ENCODE peak calls at places on chromosomes 5 and 9, in seven cellular contexts. E is AG04450; M is neural progenitor cell; D is psoas muscle; L is A549; H is effector memory CD4-positive, alpha-beta T cell; W is GM23248. C is an unnamed sample.

GRCh38 chr5:54624671-54625583 is 107.4 kb downstream of the SNX18 start:
- DNase-seq in H (no peak), E (peak), L (no peak), D (no peak), W (peak), M (no peak), C (no peak)

GRCh38 chr5:178387061-178387855 is 154.7 kb upstream of the PHYKPL start:
- DNase-seq in E (no peak), D (no peak), L (no peak), H (no peak), W (no peak), M (no peak), C (no peak)

GRCh38 chr5:77322406-77322805 is 111.9 kb downstream of the PDE8B start:
- DNase-seq in M (no peak), H (no peak), E (no peak), D (no peak), L (no peak), W (no peak), C (no peak)

GRCh38 chr9:107127608-107128007 is 155.5 kb upstream of the RAD23B start:
- DNase-seq in H (no peak), M (no peak), W (no peak), D (no peak), E (no peak), L (no peak), C (no peak)

GRCh38 chr9:133004091-133005072 is 25.9 kb downstream of the GFI1B start:
- DNase-seq in W (no peak), H (no peak), M (no peak), L (no peak), E (no peak), D (no peak), C (no peak)

GRCh38 chr5:40853632-40854192 is 12.5 kb downstream of the CARD6 start:
- DNase-seq in D (no peak), E (no peak), L (no peak), H (no peak), W (no peak), M (no peak), C (no peak)

GRCh38 chr5:126355940-126356339 is 67.3 kb upstream of the GRAMD2B start:
- DNase-seq in H (no peak), W (no peak), M (no peak), E (no peak), D (no peak), L (no peak), C (no peak)

GRCh38 chr9:131271506-131271931 is 4.8 kb downstream of the FAM78A start:
- DNase-seq in M (no peak), L (no peak), D (peak), E (no peak), H (no peak), W (no peak), C (no peak)

GRCh38 chr5:176621661-176622079 is 8.7 kb downstream of the SNCB start:
- DNase-seq in E (no peak), D (peak), H (no peak), W (no peak), M (no peak), L (no peak), C (no peak)

GRCh38 chr5:88680253-88681132 is 202.5 kb downstream of the MEF2C start:
- DNase-seq in L (peak), D (peak), E (no peak), H (peak), M (peak), W (peak), C (peak)

GRCh38 chr5:53071298-53071697 is 38.3 kb downstream of the MOCS2 start:
- DNase-seq in D (no peak), M (no peak), H (no peak), L (no peak), E (no peak), W (no peak), C (no peak)

GRCh38 chr5:28313543-28314334 is 1275.4 kb upstream of the CDH9 start:
- DNase-seq in W (no peak), H (no peak), L (peak), E (no peak), M (no peak), D (no peak), C (no peak)

GRCh38 chr9:114317665-114318357 is 5.1 kb upstream of the ORM1 start:
- DNase-seq in M (no peak), L (no peak), D (no peak), H (no peak), E (peak), W (peak), C (no peak)

GRCh38 chr5:139640432-139641115 is 7.6 kb upstream of the CXXC5 start:
- DNase-seq in L (no peak), D (peak), E (no peak), W (no peak), H (no peak), M (no peak), C (no peak)

GRCh38 chr9:131651599-131651998 is 88.3 kb downstream of the RAPGEF1 start:
- DNase-seq in H (no peak), L (no peak), D (no peak), W (peak), E (no peak), M (no peak), C (peak)

GRCh38 chr5:669111-669841 is 23.9 kb downstream of the TPPP start:
- DNase-seq in E (no peak), H (peak), M (peak), L (no peak), W (peak), D (peak), C (peak)

GRCh38 chr9:23825700-23826099 is 340 bp downstream of the ELAVL2 start:
- DNase-seq in M (peak), E (no peak), L (no peak), H (no peak), D (no peak), W (peak), C (no peak)

GRCh38 chr5:108797986-108798385 is 50.3 kb downstream of the FER start:
- DNase-seq in E (no peak), H (no peak), M (no peak), D (no peak), L (no peak), W (no peak), C (no peak)

GRCh38 chr5:108798866-108799265 is 51.2 kb downstream of the FER start:
- DNase-seq in H (no peak), M (no peak), L (no peak), D (no peak), W (peak), E (no peak), C (no peak)

GRCh38 chr5:108801776-108802175 is 54.1 kb downstream of the FER start:
- DNase-seq in W (peak), M (no peak), L (peak), E (peak), D (no peak), H (no peak), C (no peak)

GRCh38 chr5:108797396-108797795 is 49.7 kb downstream of the FER start:
- DNase-seq in D (no peak), M (no peak), E (no peak), L (no peak), H (no peak), W (no peak), C (no peak)

GRCh38 chr5:108801301-108801700 is 53.6 kb downstream of the FER start:
- DNase-seq in M (no peak), H (no peak), W (no peak), L (no peak), D (no peak), E (no peak), C (no peak)
- H3K27ac ChIP-seq in M (no peak), H (no peak), W (peak), L (peak), D (no peak), E (peak), C (no peak)

GRCh38 chr9:72913382-72914009 is 39.4 kb downstream of the ALDH1A1 start:
- DNase-seq in H (no peak), L (no peak), E (no peak), D (no peak), M (no peak), W (no peak), C (no peak)
- H3K4me3 ChIP-seq in H (no peak), L (peak), E (no peak), D (no peak), M (no peak), W (no peak), C (no peak)

GRCh38 chr9:86941196-86941595 is 6.1 kb downstream of the GAS1 start:
- DNase-seq in D (no peak), M (peak), H (no peak), W (no peak), L (no peak), E (no peak), C (no peak)

GRCh38 chr9:86943223-86943870 is 4.0 kb downstream of the GAS1 start:
- DNase-seq in H (no peak), L (no peak), D (peak), E (no peak), W (peak), M (no peak), C (no peak)

GRCh38 chr9:86940774-86941173 is 6.5 kb downstream of the GAS1 start:
- DNase-seq in L (no peak), D (no peak), W (no peak), H (no peak), M (peak), E (no peak), C (no peak)

GRCh38 chr9:86943871-86944240 is 3.5 kb downstream of the GAS1 start:
- DNase-seq in H (no peak), M (no peak), E (no peak), L (no peak), W (no peak), D (peak), C (no peak)

DNA sequence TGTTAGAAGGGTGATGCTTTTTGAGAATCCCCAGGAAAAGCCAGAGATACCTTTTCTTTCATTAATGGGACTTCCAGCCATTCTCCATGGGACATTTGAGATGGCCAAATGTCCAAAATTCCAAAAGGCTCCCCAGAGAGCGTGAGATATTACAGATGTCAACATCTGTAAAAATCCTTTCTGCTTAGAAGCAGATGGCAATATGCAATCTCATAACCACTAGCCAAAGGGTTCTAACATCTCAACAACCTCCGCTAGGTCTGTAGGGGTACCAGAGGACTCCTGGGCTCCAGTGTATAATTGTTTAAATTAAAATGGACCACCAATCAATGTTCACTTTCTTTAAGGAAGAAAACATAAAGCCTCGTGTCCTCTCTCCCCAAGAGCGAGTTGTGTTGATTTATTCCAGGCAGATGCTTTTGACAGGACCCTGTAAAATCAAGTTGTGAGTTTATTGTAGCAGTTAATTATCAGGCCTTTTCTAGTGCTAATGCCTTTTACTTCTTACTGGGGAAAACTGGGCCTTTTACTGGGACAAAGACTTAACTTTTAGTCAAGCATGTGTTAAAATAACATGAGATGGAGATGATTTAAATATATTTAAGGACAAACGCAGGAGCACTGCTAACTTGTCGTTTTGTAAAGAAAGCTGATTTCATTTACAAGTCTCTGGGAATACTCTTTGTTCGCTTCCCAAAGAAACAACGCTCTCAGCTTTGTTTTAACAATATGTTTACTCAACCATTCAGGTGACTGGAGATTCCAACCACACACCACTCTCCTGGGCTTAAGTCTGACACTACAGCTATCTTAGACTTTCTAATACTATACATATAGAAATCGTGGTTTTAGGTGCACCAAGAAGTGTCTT is 4.7 kb downstream of the GAS1 start:
- DNase-seq in M (peak), H (no peak), E (no peak), D (no peak), W (no peak), L (no peak), C (no peak)
- H3K27ac ChIP-seq in M (peak), H (no peak), E (no peak), D (no peak), W (no peak), L (no peak), C (no peak)

GRCh38 chr9:38680827-38681226 is 39.1 kb downstream of the FAM240B start:
- DNase-seq in D (no peak), E (no peak), L (no peak), M (no peak), W (no peak), H (no peak), C (no peak)
- H3K4me3 ChIP-seq in D (no peak), E (no peak), L (no peak), M (no peak), W (no peak), H (no peak), C (no peak)

DNA sequence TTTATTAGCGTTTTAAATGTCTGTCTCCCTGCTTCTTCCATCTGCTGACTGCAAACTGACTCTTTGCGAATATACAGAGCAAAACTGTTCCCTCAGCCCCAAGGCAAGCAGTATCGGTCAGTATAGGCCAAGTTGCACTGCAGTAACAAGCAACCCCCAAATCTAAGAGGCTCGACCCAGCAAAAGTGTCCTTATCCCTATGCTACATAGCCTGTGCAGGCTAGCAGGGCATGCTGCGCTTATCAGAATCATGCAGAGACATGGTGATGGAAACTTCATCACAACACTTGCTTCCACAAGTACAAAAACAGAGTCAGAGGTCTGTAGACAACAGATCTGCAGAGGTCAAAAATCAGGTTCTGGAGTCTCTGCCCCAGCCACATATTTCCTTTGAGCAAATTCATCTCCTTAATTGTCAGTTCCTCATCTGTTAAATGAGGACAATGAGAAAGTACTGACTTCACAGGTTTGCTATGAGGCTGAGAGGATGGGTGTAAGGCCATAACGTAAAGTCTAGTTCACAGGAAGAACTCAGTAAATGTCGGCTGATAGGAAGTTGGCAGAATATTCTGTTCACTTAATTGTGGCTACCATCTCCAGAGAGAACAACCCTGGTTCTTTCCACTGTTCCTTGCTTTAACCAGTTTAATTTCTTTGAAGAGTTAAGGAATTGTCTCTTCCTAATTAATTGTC is 9.6 kb upstream of the IL17B start:
- DNase-seq in H (no peak), M (no peak), W (no peak), L (no peak), E (no peak), D (no peak), C (no peak)
- H3K27ac ChIP-seq in H (no peak), M (no peak), W (no peak), L (no peak), E (peak), D (peak), C (no peak)

GRCh38 chr9:97629136-97629535 is 4.0 kb downstream of the TSTD2 start:
- DNase-seq in L (no peak), D (no peak), M (no peak), H (no peak), W (no peak), E (no peak), C (no peak)

GRCh38 chr9:97628668-97629067 is 4.5 kb downstream of the TSTD2 start:
- DNase-seq in H (no peak), E (no peak), M (peak), L (no peak), W (no peak), D (no peak), C (no peak)

GRCh38 chr9:97627624-97628023 is 5.5 kb downstream of the TSTD2 start:
- DNase-seq in L (no peak), E (no peak), H (no peak), D (no peak), M (no peak), W (peak), C (no peak)

GRCh38 chr9:97625620-97626019 is 7.5 kb downstream of the TSTD2 start:
- DNase-seq in W (no peak), E (no peak), D (no peak), M (no peak), H (no peak), L (no peak), C (no peak)

DNA sequence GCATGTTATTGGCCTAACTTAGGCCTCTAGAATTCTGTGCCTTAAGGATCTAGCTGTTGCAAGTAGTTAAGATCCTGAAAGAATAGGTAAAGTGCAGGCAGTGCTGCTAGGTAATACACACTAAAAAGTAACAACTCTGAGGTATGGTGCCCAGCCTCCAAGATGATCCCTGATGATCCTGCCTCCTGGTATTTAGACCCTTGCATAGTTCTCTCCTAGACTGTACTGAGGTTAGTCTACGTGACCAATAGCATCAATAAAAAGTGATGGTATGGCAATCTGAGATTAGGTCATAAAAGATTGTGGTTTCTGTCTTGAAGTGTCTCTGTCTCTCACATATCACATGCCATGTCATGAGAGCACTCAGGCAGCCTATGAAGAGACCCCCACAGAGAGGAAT is 9.2 kb downstream of the TSTD2 start:
- DNase-seq in L (no peak), E (no peak), W (no peak), H (no peak), M (no peak), D (no peak), C (no peak)
- H3K4me3 ChIP-seq in L (no peak), E (no peak), W (no peak), H (no peak), M (no peak), D (no peak), C (no peak)